ENCODE peak calls at places on chromosomes 1 and 21, in nine cellular contexts. One of them, this sample, is unnamed.
A peak's percentile ranks its signal among the peaks of the same experiment; 100 is the strongest.

GRCh38 chr1:88311907-88312306 is 372.2 kb upstream of the PKN2 start:
- DNase-seq in prostate gland: no peak
- DNase-seq in Panc1: no peak
- DNase-seq in HCT116: no peak
- DNase-seq in breast epithelium: no peak
- DNase-seq in sigmoid colon: no peak
- DNase-seq in transverse colon: peak; percentile 19
- DNase-seq in spleen: no peak
- DNase-seq in suprapubic skin: no peak
- DNase-seq in this sample: no peak

GRCh38 chr1:205228052-205228451 is 306 bp downstream of the TMCC2 start:
- DNase-seq in prostate gland: no peak
- DNase-seq in Panc1: no peak
- DNase-seq in HCT116: no peak
- DNase-seq in breast epithelium: no peak
- DNase-seq in sigmoid colon: no peak
- DNase-seq in transverse colon: no peak
- DNase-seq in spleen: no peak
- DNase-seq in suprapubic skin: peak; percentile 44
- DNase-seq in this sample: no peak

GRCh38 chr1:7420706-7421105 is 350.4 kb upstream of the VAMP3 start:
- DNase-seq in prostate gland: no peak
- DNase-seq in Panc1: no peak
- DNase-seq in HCT116: no peak
- DNase-seq in breast epithelium: no peak
- DNase-seq in sigmoid colon: peak; percentile 21
- DNase-seq in transverse colon: no peak
- DNase-seq in spleen: peak; percentile 24
- DNase-seq in suprapubic skin: peak; percentile 31
- DNase-seq in this sample: no peak

GRCh38 chr1:209335090-209335692 is 248.3 kb upstream of the CAMK1G start:
- DNase-seq in prostate gland: no peak
- DNase-seq in Panc1: peak; percentile 20
- DNase-seq in HCT116: peak; percentile 28
- DNase-seq in breast epithelium: no peak
- DNase-seq in sigmoid colon: no peak
- DNase-seq in transverse colon: no peak
- DNase-seq in spleen: no peak
- DNase-seq in suprapubic skin: no peak
- DNase-seq in this sample: no peak

GRCh38 chr21:34606621-34607020 is 8.3 kb downstream of the RCAN1 start:
- DNase-seq in prostate gland: no peak
- DNase-seq in Panc1: no peak
- DNase-seq in HCT116: no peak
- DNase-seq in breast epithelium: no peak
- DNase-seq in sigmoid colon: no peak
- DNase-seq in transverse colon: no peak
- DNase-seq in spleen: no peak
- DNase-seq in suprapubic skin: no peak
- DNase-seq in this sample: no peak

GRCh38 chr1:23431431-23431830 is 6.9 kb upstream of the TCEA3 start:
- DNase-seq in prostate gland: no peak
- DNase-seq in Panc1: no peak
- DNase-seq in HCT116: no peak
- DNase-seq in breast epithelium: no peak
- DNase-seq in sigmoid colon: no peak
- DNase-seq in transverse colon: no peak
- DNase-seq in spleen: no peak
- DNase-seq in suprapubic skin: no peak
- DNase-seq in this sample: no peak

GRCh38 chr1:162187676-162188075 is 118.2 kb downstream of the NOS1AP start:
- DNase-seq in prostate gland: no peak
- DNase-seq in Panc1: no peak
- DNase-seq in HCT116: no peak
- DNase-seq in breast epithelium: no peak
- DNase-seq in sigmoid colon: no peak
- DNase-seq in transverse colon: no peak
- DNase-seq in spleen: no peak
- DNase-seq in suprapubic skin: no peak
- DNase-seq in this sample: no peak

GRCh38 chr1:93938461-93939145 is 29.4 kb upstream of the GCLM start:
- DNase-seq in prostate gland: peak; percentile 81
- DNase-seq in Panc1: no peak
- DNase-seq in HCT116: no peak
- DNase-seq in breast epithelium: no peak
- DNase-seq in sigmoid colon: no peak
- DNase-seq in transverse colon: no peak
- DNase-seq in spleen: no peak
- DNase-seq in suprapubic skin: no peak
- DNase-seq in this sample: no peak

GRCh38 chr1:91774520-91775203 is 111.3 kb downstream of the TGFBR3 start:
- DNase-seq in prostate gland: no peak
- DNase-seq in Panc1: no peak
- DNase-seq in HCT116: no peak
- DNase-seq in breast epithelium: no peak
- DNase-seq in sigmoid colon: no peak
- DNase-seq in transverse colon: no peak
- DNase-seq in spleen: no peak
- DNase-seq in suprapubic skin: no peak
- DNase-seq in this sample: no peak

GRCh38 chr1:198444792-198445191 is 95.7 kb downstream of the ATP6V1G3 start:
- DNase-seq in prostate gland: no peak
- DNase-seq in Panc1: no peak
- DNase-seq in HCT116: no peak
- DNase-seq in breast epithelium: no peak
- DNase-seq in sigmoid colon: no peak
- DNase-seq in transverse colon: no peak
- DNase-seq in spleen: no peak
- DNase-seq in suprapubic skin: no peak
- DNase-seq in this sample: no peak

GRCh38 chr21:45579383-45580180 is 37.3 kb upstream of the SLC19A1 start:
- DNase-seq in prostate gland: no peak
- DNase-seq in Panc1: no peak
- DNase-seq in HCT116: no peak
- DNase-seq in breast epithelium: no peak
- DNase-seq in sigmoid colon: peak; percentile 61
- DNase-seq in transverse colon: peak; percentile 5
- DNase-seq in spleen: peak; percentile 62
- DNase-seq in suprapubic skin: peak; percentile 48
- DNase-seq in this sample: no peak

GRCh38 chr1:232630894-232631195 is 912 bp upstream of the SIPA1L2 start:
- DNase-seq in prostate gland: no peak
- DNase-seq in Panc1: no peak
- DNase-seq in HCT116: no peak
- DNase-seq in breast epithelium: no peak
- DNase-seq in sigmoid colon: no peak
- DNase-seq in transverse colon: no peak
- DNase-seq in spleen: no peak
- DNase-seq in suprapubic skin: no peak
- DNase-seq in this sample: no peak

GRCh38 chr1:29970747-29971325 is 734.5 kb downstream of the PTPRU start:
- DNase-seq in prostate gland: no peak
- DNase-seq in Panc1: no peak
- DNase-seq in HCT116: no peak
- DNase-seq in breast epithelium: no peak
- DNase-seq in sigmoid colon: no peak
- DNase-seq in transverse colon: no peak
- DNase-seq in spleen: no peak
- DNase-seq in suprapubic skin: no peak
- DNase-seq in this sample: no peak

GRCh38 chr1:2413495-2414296 is 1.3 kb upstream of the PEX10 start:
- DNase-seq in prostate gland: no peak
- DNase-seq in Panc1: no peak
- DNase-seq in HCT116: no peak
- DNase-seq in breast epithelium: no peak
- DNase-seq in sigmoid colon: no peak
- DNase-seq in transverse colon: peak; percentile 31
- DNase-seq in spleen: peak; percentile 86
- DNase-seq in suprapubic skin: peak; percentile 78
- DNase-seq in this sample: peak; percentile 22

GRCh38 chr1:46525253-46525983 is 26.0 kb downstream of the KNCN start:
- DNase-seq in prostate gland: no peak
- DNase-seq in Panc1: no peak
- DNase-seq in HCT116: no peak
- DNase-seq in breast epithelium: no peak
- DNase-seq in sigmoid colon: no peak
- DNase-seq in transverse colon: no peak
- DNase-seq in spleen: no peak
- DNase-seq in suprapubic skin: no peak
- DNase-seq in this sample: no peak

GRCh38 chr1:114771992-114772391 is 8.5 kb downstream of the SIKE1 start:
- DNase-seq in prostate gland: no peak
- DNase-seq in Panc1: no peak
- DNase-seq in HCT116: no peak
- DNase-seq in breast epithelium: no peak
- DNase-seq in sigmoid colon: no peak
- DNase-seq in transverse colon: no peak
- DNase-seq in spleen: no peak
- DNase-seq in suprapubic skin: no peak
- DNase-seq in this sample: no peak

DNA sequence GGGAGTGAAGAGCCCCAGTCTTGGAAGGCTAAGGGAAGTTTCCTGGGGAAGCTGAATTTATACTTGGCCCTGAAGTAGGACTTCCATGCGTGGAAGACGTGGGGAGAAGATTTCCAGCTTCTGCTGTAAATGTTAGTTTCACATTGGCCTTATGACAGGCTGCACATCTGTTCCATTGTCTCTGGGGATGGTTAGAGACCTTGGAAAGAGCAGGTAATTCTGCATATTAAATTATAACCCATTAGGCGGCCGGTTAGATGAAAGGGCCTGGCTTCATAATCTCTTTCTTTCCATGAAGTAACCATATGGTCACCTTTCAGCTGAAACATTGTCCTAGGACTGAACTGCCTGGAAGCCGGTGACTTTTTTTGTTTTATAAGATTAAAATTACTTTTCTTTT is 37.5 kb downstream of the DPT start:
- DNase-seq in prostate gland: no peak
- DNase-seq in Panc1: no peak
- DNase-seq in HCT116: no peak
- DNase-seq in breast epithelium: no peak
- DNase-seq in sigmoid colon: no peak
- DNase-seq in transverse colon: no peak
- DNase-seq in spleen: no peak
- DNase-seq in suprapubic skin: no peak
- DNase-seq in this sample: no peak
- H3K27ac ChIP-seq in prostate gland: no peak overlapping the region
- H3K27ac ChIP-seq in Panc1: no peak overlapping the region
- H3K27ac ChIP-seq in HCT116: no peak overlapping the region
- H3K27ac ChIP-seq in breast epithelium: no peak overlapping the region
- H3K27ac ChIP-seq in sigmoid colon: no peak overlapping the region
- H3K27ac ChIP-seq in transverse colon: no peak overlapping the region
- H3K27ac ChIP-seq in spleen: no peak overlapping the region
- H3K27ac ChIP-seq in suprapubic skin: no peak overlapping the region
- H3K27ac ChIP-seq in this sample: no peak overlapping the region

GRCh38 chr21:41926068-41926806 is 27.6 kb downstream of the C2CD2 start:
- DNase-seq in prostate gland: peak; percentile 35
- DNase-seq in Panc1: no peak
- DNase-seq in HCT116: no peak
- DNase-seq in breast epithelium: no peak
- DNase-seq in sigmoid colon: peak; percentile 57
- DNase-seq in transverse colon: no peak
- DNase-seq in spleen: no peak
- DNase-seq in suprapubic skin: no peak
- DNase-seq in this sample: no peak

GRCh38 chr21:41921089-41921819 is 32.6 kb downstream of the C2CD2 start:
- DNase-seq in prostate gland: no peak
- DNase-seq in Panc1: no peak
- DNase-seq in HCT116: no peak
- DNase-seq in breast epithelium: peak; percentile 76
- DNase-seq in sigmoid colon: peak; percentile 62
- DNase-seq in transverse colon: no peak
- DNase-seq in spleen: no peak
- DNase-seq in suprapubic skin: no peak
- DNase-seq in this sample: no peak

GRCh38 chr21:41926807-41927171 is 27.0 kb downstream of the C2CD2 start:
- DNase-seq in prostate gland: no peak
- DNase-seq in Panc1: no peak
- DNase-seq in HCT116: no peak
- DNase-seq in breast epithelium: no peak
- DNase-seq in sigmoid colon: peak; percentile 17
- DNase-seq in transverse colon: no peak
- DNase-seq in spleen: no peak
- DNase-seq in suprapubic skin: no peak
- DNase-seq in this sample: no peak

GRCh38 chr21:41924355-41924754 is 29.5 kb downstream of the C2CD2 start:
- DNase-seq in prostate gland: no peak
- DNase-seq in Panc1: no peak
- DNase-seq in HCT116: no peak
- DNase-seq in breast epithelium: no peak
- DNase-seq in sigmoid colon: peak; percentile 32
- DNase-seq in transverse colon: no peak
- DNase-seq in spleen: no peak
- DNase-seq in suprapubic skin: no peak
- DNase-seq in this sample: no peak

GRCh38 chr21:41923641-41924342 is 30.0 kb downstream of the C2CD2 start:
- DNase-seq in prostate gland: no peak
- DNase-seq in Panc1: no peak
- DNase-seq in HCT116: no peak
- DNase-seq in breast epithelium: no peak
- DNase-seq in sigmoid colon: peak; percentile 75
- DNase-seq in transverse colon: no peak
- DNase-seq in spleen: no peak
- DNase-seq in suprapubic skin: no peak
- DNase-seq in this sample: no peak
- TF ChIP-seq POLR2AphosphoS5 in prostate gland: no peak
- TF ChIP-seq POLR2AphosphoS5 in Panc1: no peak
- TF ChIP-seq POLR2AphosphoS5 in HCT116: no peak
- TF ChIP-seq POLR2AphosphoS5 in breast epithelium: no peak
- TF ChIP-seq POLR2AphosphoS5 in sigmoid colon: no peak
- TF ChIP-seq POLR2AphosphoS5 in transverse colon: no peak
- TF ChIP-seq POLR2AphosphoS5 in spleen: peak; percentile 18
- TF ChIP-seq POLR2AphosphoS5 in suprapubic skin: no peak
- TF ChIP-seq POLR2AphosphoS5 in this sample: no peak

DNA sequence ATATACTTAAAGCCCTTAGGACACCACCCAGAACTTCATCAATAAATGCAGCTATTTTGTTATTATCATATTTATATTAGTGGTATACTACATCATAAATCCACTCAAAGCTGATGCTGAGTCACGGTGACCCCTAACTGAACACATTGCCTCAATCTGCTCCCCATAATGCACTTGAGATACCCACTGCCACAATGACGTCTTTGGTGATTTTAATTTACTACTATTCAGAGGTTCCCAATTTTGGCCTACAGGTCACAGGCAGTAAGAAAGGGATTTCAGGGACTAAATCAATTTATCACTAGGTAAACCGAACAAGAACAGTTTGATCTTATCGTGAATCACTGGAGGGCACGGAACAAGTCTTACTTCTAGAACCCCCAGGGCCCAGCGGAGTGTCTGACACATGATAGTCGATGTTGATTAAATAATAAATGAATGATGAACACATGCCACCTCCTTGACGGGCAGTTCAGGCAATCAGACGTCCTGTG is 482 bp upstream of the CHD1L start:
- DNase-seq in prostate gland: no peak
- DNase-seq in Panc1: no peak
- DNase-seq in HCT116: no peak
- DNase-seq in breast epithelium: no peak
- DNase-seq in sigmoid colon: no peak
- DNase-seq in transverse colon: no peak
- DNase-seq in spleen: no peak
- DNase-seq in suprapubic skin: no peak
- DNase-seq in this sample: no peak
- H3K27ac ChIP-seq in prostate gland: peak overlapping the region; percentile 88
- H3K27ac ChIP-seq in Panc1: peak overlapping the region; percentile 78
- H3K27ac ChIP-seq in HCT116: peak overlapping the region; percentile 40
- H3K27ac ChIP-seq in breast epithelium: peak overlapping the region; percentile 90
- H3K27ac ChIP-seq in sigmoid colon: peak overlapping the region; percentile 94
- H3K27ac ChIP-seq in transverse colon: peak overlapping the region; percentile 99
- H3K27ac ChIP-seq in spleen: peak overlapping the region; percentile 84
- H3K27ac ChIP-seq in suprapubic skin: peak overlapping the region; percentile 95
- H3K27ac ChIP-seq in this sample: peak overlapping the region; percentile 92

GRCh38 chr1:177927021-177927596 is 42.7 kb downstream of the SEC16B start:
- DNase-seq in prostate gland: no peak
- DNase-seq in Panc1: no peak
- DNase-seq in HCT116: no peak
- DNase-seq in breast epithelium: no peak
- DNase-seq in sigmoid colon: no peak
- DNase-seq in transverse colon: no peak
- DNase-seq in spleen: no peak
- DNase-seq in suprapubic skin: no peak
- DNase-seq in this sample: no peak
- TF ChIP-seq POLR2AphosphoS5 in prostate gland: no peak
- TF ChIP-seq POLR2AphosphoS5 in Panc1: no peak
- TF ChIP-seq POLR2AphosphoS5 in HCT116: no peak
- TF ChIP-seq POLR2AphosphoS5 in breast epithelium: no peak
- TF ChIP-seq POLR2AphosphoS5 in sigmoid colon: no peak
- TF ChIP-seq POLR2AphosphoS5 in transverse colon: no peak
- TF ChIP-seq POLR2AphosphoS5 in spleen: no peak
- TF ChIP-seq POLR2AphosphoS5 in suprapubic skin: no peak
- TF ChIP-seq POLR2AphosphoS5 in this sample: no peak